ENCODE peak calls at places on chromosome 14, in six cellular contexts. A, H, O, L, J and N are unnamed samples.

GRCh38 chr14:53925201-53925766 is 31.3 kb downstream of the BMP4 start:
- DNase-seq in A (no peak), H (no peak), O (peak), L (no peak), J (no peak), N (no peak)

GRCh38 chr14:105385322-105385637 is 13.1 kb upstream of the TEX22 start:
- DNase-seq in A (no peak), H (no peak), O (no peak), L (no peak), J (no peak), N (no peak)

GRCh38 chr14:100858838-100859220 is 32.9 kb downstream of the MEG3 start:
- DNase-seq in A (no peak), H (no peak), O (no peak), L (no peak), J (no peak), N (no peak)

GRCh38 chr14:67815573-67816235 is 686 bp downstream of the ZFYVE26 start:
- DNase-seq in A (no peak), H (no peak), O (peak), L (no peak), J (no peak), N (peak)

GRCh38 chr14:55336161-55336560 is 64.9 kb downstream of the FBXO34 start:
- DNase-seq in A (no peak), H (no peak), O (peak), L (no peak), J (no peak), N (no peak)

GRCh38 chr14:74867673-74868072 is 8.3 kb downstream of the PROX2 start:
- DNase-seq in A (no peak), H (no peak), O (peak), L (no peak), J (peak), N (no peak)

GRCh38 chr14:53793790-53794560 is 162.7 kb downstream of the BMP4 start:
- DNase-seq in A (no peak), H (no peak), O (peak), L (peak), J (no peak), N (no peak)

GRCh38 chr14:98906123-98906995 is 365.6 kb downstream of the BCL11B start:
- DNase-seq in A (no peak), H (no peak), O (peak), L (no peak), J (no peak), N (no peak)

GRCh38 chr14:55446833-55447232 is 6.4 kb upstream of the TBPL2 start:
- DNase-seq in A (no peak), H (no peak), O (peak), L (no peak), J (no peak), N (peak)

GRCh38 chr14:22474730-22475351 is 114.2 kb downstream of the DAD1 start:
- DNase-seq in A (no peak), H (no peak), O (peak), L (no peak), J (no peak), N (no peak)

GRCh38 chr14:42374332-42374731 is 767.7 kb downstream of the LRFN5 start:
- DNase-seq in A (no peak), H (no peak), O (no peak), L (no peak), J (no peak), N (no peak)